ENCODE peak calls at places on chromosomes 4 and X, in seven cellular contexts. L is CD8-positive, alpha-beta memory T cell; J is dorsolateral prefrontal cortex; Y is cardiac muscle cell; C is right atrium auricular region; W is cardiac fibroblast; E is pancreas. H is an unnamed sample.
A peak's percentile ranks its signal among the peaks of the same experiment; 100 is the strongest.

GRCh38 chrX:44431206-44431605 is 87.7 kb upstream of the EFHC2 start:
- DNase-seq in W (peak; percentile 17), Y (peak; percentile 0), E (no peak), C (no peak), J (no peak), L (no peak), H (peak; percentile 42)

GRCh38 chrX:14777484-14777883 is 95.4 kb downstream of the FANCB start:
- DNase-seq in E (no peak), W (peak; percentile 47), L (no peak), C (no peak), J (no peak), Y (peak; percentile 11), H (no peak)

GRCh38 chr4:38993683-38994082 is 38.5 kb downstream of the TMEM156 start:
- DNase-seq in C (no peak), W (no peak), L (no peak), Y (no peak), E (no peak), J (no peak), H (no peak)

GRCh38 chrX:28135378-28136047 is 154.3 kb upstream of the DCAF8L1 start:
- DNase-seq in E (no peak), Y (peak; percentile 35), L (no peak), J (no peak), W (peak; percentile 66), C (no peak), H (no peak)

GRCh38 chr4:126028871-126029270 is 714.1 kb downstream of the FAT4 start:
- DNase-seq in E (no peak), Y (peak; percentile 24), C (no peak), L (no peak), W (no peak), J (no peak), H (no peak)

GRCh38 chr4:153513596-153513995 is 47.4 kb downstream of the TMEM131L start:
- DNase-seq in Y (peak; percentile 36), E (no peak), C (no peak), W (peak; percentile 76), L (no peak), J (no peak), H (no peak)

GRCh38 chr4:109385260-109385659 is 48.4 kb upstream of the SEC24B start:
- DNase-seq in W (no peak), E (no peak), J (no peak), C (no peak), Y (no peak), L (no peak), H (no peak)

GRCh38 chr4:6548201-6548881 is 26.6 kb upstream of the MAN2B2 start:
- DNase-seq in E (no peak), W (peak; percentile 58), J (no peak), C (no peak), L (no peak), Y (peak; percentile 68), H (no peak)

GRCh38 chr4:2259036-2259540 is 2.8 kb downstream of the MXD4 start:
- DNase-seq in C (no peak), Y (no peak), L (no peak), W (no peak), E (peak; percentile 11), J (peak; percentile 34), H (no peak)

GRCh38 chrX:53795583-53795982 is 109.1 kb upstream of the HUWE1 start:
- DNase-seq in W (peak; percentile 2), C (no peak), Y (peak; percentile 34), E (no peak), J (no peak), L (no peak), H (no peak)

GRCh38 chr4:172708184-172708583 is 460.4 kb upstream of the GALNT7 start:
- DNase-seq in Y (no peak), L (no peak), E (no peak), C (no peak), J (no peak), W (no peak), H (no peak)

GRCh38 chr4:158331863-158332262 is 121.6 kb downstream of the TMEM144 start:
- DNase-seq in E (no peak), W (no peak), Y (no peak), L (no peak), C (no peak), J (no peak), H (no peak)

GRCh38 chr4:182973421-182974340 is 56.5 kb upstream of the DCTD start:
- DNase-seq in J (no peak), Y (peak; percentile 21), C (no peak), L (no peak), W (peak; percentile 67), E (no peak), H (no peak)

GRCh38 chr4:112284662-112285411 is 867 bp downstream of the TIFA start:
- DNase-seq in W (peak; percentile 54), C (no peak), E (no peak), L (peak; percentile 45), J (no peak), Y (peak; percentile 60), H (no peak)

GRCh38 chr4:8503801-8504200 is 63.2 kb downstream of the TRMT44 start:
- DNase-seq in L (no peak), Y (no peak), C (no peak), E (no peak), J (no peak), W (no peak), H (no peak)

GRCh38 chr4:131974730-131975129 is 1174.4 kb upstream of the PCDH10 start:
- DNase-seq in C (no peak), J (no peak), E (no peak), L (no peak), W (no peak), Y (peak; percentile 12), H (no peak)

GRCh38 chrX:23035493-23035892 is 35.7 kb downstream of the DDX53 start:
- DNase-seq in E (no peak), J (no peak), C (no peak), Y (no peak), L (no peak), W (no peak), H (no peak)

GRCh38 chr4:74501579-74501978 is 56.6 kb downstream of the AREG start:
- DNase-seq in C (no peak), L (no peak), E (no peak), J (no peak), W (peak; percentile 86), Y (peak; percentile 80), H (no peak)

GRCh38 chrX:28586891-28587635 is at the start of gene IL1RAPL1:
- DNase-seq in E (no peak), L (no peak), C (no peak), Y (peak; percentile 81), J (no peak), W (peak; percentile 65), H (peak; percentile 23)

DNA sequence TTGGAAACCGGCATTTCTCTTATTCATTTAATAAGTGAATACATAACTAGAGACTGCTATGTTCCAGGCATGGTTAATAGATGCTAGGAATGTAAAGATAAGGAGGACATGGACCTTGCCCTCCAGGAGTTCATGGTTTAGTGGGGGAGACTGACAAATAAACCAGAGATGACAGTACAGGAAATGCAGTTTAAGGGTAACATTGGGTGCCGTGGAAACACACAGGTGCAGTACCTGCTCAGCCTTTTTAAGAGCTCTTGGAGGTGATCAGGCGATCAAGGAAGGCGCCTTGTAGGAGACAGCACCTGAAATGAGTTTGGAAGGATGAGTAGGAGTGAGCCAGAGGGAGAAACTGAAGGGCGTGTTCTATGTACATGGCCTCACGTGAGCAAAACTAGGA is 145.8 kb downstream of the AASDH start:
- DNase-seq in W (no peak), L (no peak), E (no peak), Y (no peak), C (no peak), J (no peak), H (no peak)
- H3K4me3 ChIP-seq in W (no peak overlapping the region), L (no peak overlapping the region), E (no peak overlapping the region), Y (no peak overlapping the region), C (no peak overlapping the region), J (no peak overlapping the region), H (no peak overlapping the region)

DNA sequence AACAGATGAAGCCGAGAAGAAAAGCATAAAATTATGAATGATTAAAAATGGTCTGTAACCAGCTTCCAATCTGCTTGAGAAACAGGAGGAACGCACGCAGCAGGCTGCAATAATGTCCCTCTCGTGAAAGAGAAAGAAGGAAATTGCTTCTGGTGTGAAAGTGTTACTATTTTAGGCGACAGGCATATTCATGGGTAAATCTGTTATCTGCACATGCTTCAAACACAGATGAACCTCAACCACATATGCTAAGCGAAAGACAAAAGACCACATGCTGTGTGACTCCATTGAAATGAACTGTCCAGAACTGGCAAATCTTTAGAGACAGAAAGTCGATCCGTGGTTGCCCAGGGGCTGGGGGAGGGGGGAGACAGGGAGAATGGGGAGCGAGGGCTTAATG is 3.4 kb downstream of the RS1 start:
- DNase-seq in E (no peak), Y (no peak), W (no peak), C (no peak), L (no peak), J (no peak), H (no peak)
- H3K4me3 ChIP-seq in E (no peak overlapping the region), Y (no peak overlapping the region), W (no peak overlapping the region), C (no peak overlapping the region), L (no peak overlapping the region), J (peak overlapping the region; percentile 5), H (no peak overlapping the region)

GRCh38 chr4:53113433-53114215 is 251.5 kb downstream of the RASL11B start:
- DNase-seq in C (no peak), L (no peak), E (no peak), Y (no peak), W (peak; percentile 42), J (no peak), H (no peak)
- H3K4me3 ChIP-seq in C (no peak overlapping the region), L (no peak overlapping the region), E (no peak overlapping the region), Y (no peak overlapping the region), W (no peak overlapping the region), J (no peak overlapping the region), H (no peak overlapping the region)

GRCh38 chr4:133154725-133155124 is 5.6 kb downstream of the PCDH10 start:
- DNase-seq in J (no peak), E (no peak), W (peak; percentile 60), C (no peak), Y (peak; percentile 66), L (no peak), H (no peak)

GRCh38 chr4:133151681-133152329 is 2.7 kb downstream of the PCDH10 start:
- DNase-seq in J (peak; percentile 83), C (no peak), W (no peak), E (no peak), L (no peak), Y (peak; percentile 30), H (no peak)

GRCh38 chr4:133152330-133152791 is 3.3 kb downstream of the PCDH10 start:
- DNase-seq in L (no peak), J (no peak), Y (peak; percentile 28), W (no peak), E (no peak), C (no peak), H (no peak)

GRCh38 chr4:133151301-133151680 is 2.2 kb downstream of the PCDH10 start:
- DNase-seq in L (no peak), W (no peak), Y (peak; percentile 7), E (no peak), J (peak; percentile 80), C (no peak), H (no peak)

DNA sequence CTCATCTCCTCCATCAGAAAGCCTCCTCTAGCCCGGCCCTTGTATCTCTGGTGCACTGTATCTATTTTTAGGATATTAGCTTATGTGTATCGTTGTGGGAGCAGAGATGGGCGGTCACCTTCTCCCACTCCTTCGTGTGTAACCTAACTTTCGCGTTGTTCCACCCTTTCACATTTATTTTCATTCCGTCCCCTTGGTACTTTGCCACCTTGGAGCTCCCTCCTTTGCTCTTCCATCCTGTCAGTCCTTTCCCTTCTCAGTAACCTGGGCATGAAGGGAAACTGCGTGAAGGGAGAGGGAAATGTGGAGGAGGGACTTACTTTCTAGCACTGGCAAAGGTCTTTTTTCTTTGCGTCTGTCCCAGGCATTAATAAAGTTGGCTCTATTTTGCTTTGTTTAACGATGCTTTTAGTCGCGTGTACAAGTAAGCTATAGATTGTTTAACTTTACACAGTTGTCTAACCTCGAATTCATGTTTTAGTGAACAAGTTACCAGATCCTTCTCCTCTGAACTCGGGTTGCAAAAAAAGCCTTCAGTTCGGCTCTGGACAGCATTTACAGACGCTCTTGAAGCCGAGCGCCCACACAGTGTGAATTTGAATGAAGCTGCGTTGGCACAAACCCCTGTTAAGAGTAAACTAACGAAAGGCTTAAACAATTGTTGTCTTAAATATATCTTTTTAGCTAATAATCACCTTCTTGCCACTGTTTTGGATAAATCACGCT is 3.9 kb downstream of the PCDH10 start:
- DNase-seq in E (no peak), W (no peak), L (no peak), C (no peak), J (no peak), Y (peak; percentile 25), H (no peak)
- H3K4me3 ChIP-seq in E (no peak overlapping the region), W (peak overlapping the region; percentile 54), L (no peak overlapping the region), C (peak overlapping the region; percentile 40), J (peak overlapping the region; percentile 80), Y (peak overlapping the region; percentile 50), H (peak overlapping the region; percentile 14)